ENCODE peak calls at places on chromosomes 5 and 9, in four cellular contexts. A is epithelial cell of proximal tubule, O is HuH-7.5, W is neuronal stem cell. T is an unnamed sample.
A peak's percentile ranks its signal among the peaks of the same experiment; 100 is the strongest.

GRCh38 chr5:53109041-53109435 is 519 bp downstream of the MOCS2 start:
- DNase-seq in O (peak; percentile 6), W (peak; percentile 9), A (no peak), T (no peak)

GRCh38 chr9:85212887-85213286 is 528.9 kb downstream of the AGTPBP1 start:
- DNase-seq in O (no peak), W (no peak), A (peak; percentile 79), T (no peak)

GRCh38 chr5:170693701-170694100 is 89.8 kb upstream of the GABRP start:
- DNase-seq in W (no peak), A (no peak), O (no peak), T (no peak)

GRCh38 chr5:34511063-34511462 is 145.1 kb upstream of the RAI14 start:
- DNase-seq in O (no peak), A (no peak), W (no peak), T (no peak)

GRCh38 chr9:6237267-6237666 is 21.7 kb downstream of the IL33 start:
- DNase-seq in A (no peak), W (no peak), O (no peak), T (no peak)

GRCh38 chr9:122144836-122145235 is 14.7 kb downstream of the NDUFA8 start:
- DNase-seq in W (no peak), A (no peak), O (no peak), T (no peak)

GRCh38 chr5:177131352-177131710 is 2.2 kb upstream of the NSD1 start:
- DNase-seq in A (no peak), W (no peak), O (no peak), T (no peak)

GRCh38 chr5:177593511-177593910 is 1.5 kb downstream of the TMED9 start:
- DNase-seq in A (no peak), W (no peak), O (no peak), T (no peak)